ENCODE peak calls at places on chromosomes 4 and X, in five cellular contexts. F, U, X, E and T are unnamed samples.

GRCh38 chr4:77141964-77142641 is 14.9 kb upstream of the CCNG2 start:
- DNase-seq in X (no peak), F (no peak), E (no peak), U (no peak), T (no peak)

GRCh38 chrX:12874599-12874998 is 7.7 kb downstream of the TLR7 start:
- DNase-seq in X (no peak), F (no peak), E (no peak), U (no peak), T (no peak)

GRCh38 chr4:68021185-68021584 is 57.9 kb upstream of the TMPRSS11A start:
- DNase-seq in X (no peak), U (no peak), E (no peak), F (no peak), T (peak)

GRCh38 chrX:21875013-21875412 is 19.2 kb downstream of the YY2 start:
- DNase-seq in U (no peak), F (no peak), X (no peak), E (no peak), T (no peak)

GRCh38 chrX:2188316-2188715 is 312.5 kb downstream of the DHRSX start:
- DNase-seq in X (no peak), E (peak), U (peak), F (no peak), T (no peak)

GRCh38 chr4:88195666-88196365 is 37.4 kb upstream of the ABCG2 start:
- DNase-seq in U (no peak), E (peak), F (no peak), X (peak), T (peak)

GRCh38 chr4:38803833-38804653 is 548 bp downstream of the TLR1 start:
- DNase-seq in E (no peak), F (peak), X (no peak), U (no peak), T (no peak)

GRCh38 chr4:130210871-130211270 is 1114.9 kb downstream of the C4orf33 start:
- DNase-seq in X (no peak), U (no peak), E (no peak), F (no peak), T (no peak)

GRCh38 chr4:169485084-169485483 is 127.3 kb downstream of the NEK1 start:
- DNase-seq in U (no peak), X (no peak), F (no peak), E (no peak), T (no peak)

GRCh38 chr4:123398151-123398802 is 1.7 kb downstream of the SPRY1 start:
- DNase-seq in F (no peak), X (peak), U (peak), E (peak), T (peak)

GRCh38 chr4:12615822-12616221 is 868.3 kb downstream of the RAB28 start:
- DNase-seq in U (no peak), E (no peak), F (no peak), X (no peak), T (no peak)

GRCh38 chr4:72505314-72505744 is 63.7 kb downstream of the ADAMTS3 start:
- DNase-seq in F (no peak), U (peak), E (peak), X (no peak), T (peak)

GRCh38 chrX:116435597-116435996 is 809 bp upstream of the SLC6A14 start:
- DNase-seq in E (no peak), U (no peak), F (no peak), X (no peak), T (no peak)

GRCh38 chr4:1726146-1726934 is 5.0 kb downstream of the TACC3 start:
- DNase-seq in E (peak), F (peak), X (peak), U (peak), T (peak)

GRCh38 chr4:121358473-121358872 is 22.3 kb downstream of the QRFPR start:
- DNase-seq in F (no peak), X (no peak), E (peak), U (no peak), T (no peak)

GRCh38 chr4:15659768-15660394 is 4.7 kb upstream of the FBXL5 start:
- DNase-seq in E (peak), U (no peak), F (no peak), X (no peak), T (no peak)

GRCh38 chr4:56817840-56818491 is 3.5 kb downstream of the SPINK2 start:
- DNase-seq in X (no peak), F (peak), E (no peak), U (no peak), T (no peak)

GRCh38 chrX:103716967-103717366 is 6.3 kb downstream of the TMEM31 start:
- DNase-seq in E (peak), U (no peak), F (no peak), X (peak), T (no peak)

GRCh38 chr4:77174426-77174825 is 17.4 kb downstream of the CCNG2 start:
- DNase-seq in U (no peak), F (no peak), X (no peak), E (no peak), T (no peak)

GRCh38 chrX:115894087-115894486 is 276.5 kb upstream of the AGTR2 start:
- DNase-seq in F (peak), U (no peak), E (no peak), X (peak), T (no peak)

GRCh38 chr4:3114377-3114776 is 39.9 kb downstream of the HTT start:
- DNase-seq in E (no peak), U (no peak), X (no peak), F (no peak), T (no peak)

GRCh38 chr4:4860381-4860802 is 927 bp downstream of the MSX1 start:
- DNase-seq in F (no peak), U (no peak), E (peak), X (no peak), T (no peak)

GRCh38 chr4:174352405-174352804 is 68.7 kb downstream of the CEP44 start:
- DNase-seq in X (no peak), F (no peak), U (no peak), E (no peak), T (no peak)

GRCh38 chr4:26802790-26803189 is 57.9 kb upstream of the STIM2 start:
- DNase-seq in E (no peak), F (no peak), X (no peak), U (no peak), T (no peak)

GRCh38 chr4:85928775-85929585 is 430.9 kb downstream of the MAPK10 start:
- DNase-seq in F (peak), U (no peak), X (no peak), E (peak), T (peak)

GRCh38 chr4:38620527-38620926 is 43.5 kb upstream of the KLF3 start:
- DNase-seq in F (no peak), U (no peak), X (no peak), E (no peak), T (no peak)

GRCh38 chrX:123084797-123085196 is 99.3 kb upstream of the GRIA3 start:
- DNase-seq in X (no peak), E (no peak), U (no peak), F (no peak), T (no peak)

GRCh38 chr4:123505457-123506310 is 109.1 kb downstream of the SPRY1 start:
- DNase-seq in F (no peak), E (peak), U (peak), X (peak), T (peak)

GRCh38 chr4:76305971-76306881 is at the start of gene STBD1:
- DNase-seq in F (no peak), X (peak), E (peak), U (peak), T (peak)

GRCh38 chr4:26406346-26406975 is 83.8 kb downstream of the CCKAR start:
- DNase-seq in X (no peak), E (no peak), U (no peak), F (no peak), T (no peak)

GRCh38 chr4:31160146-31160545 is 440.0 kb downstream of the PCDH7 start:
- DNase-seq in U (no peak), X (no peak), E (no peak), F (no peak), T (no peak)

GRCh38 chrX:135480076-135480475 is 40.4 kb upstream of the INTS6L start:
- DNase-seq in F (no peak), X (no peak), U (no peak), E (no peak), T (no peak)

GRCh38 chr4:153023692-153024394 is 87.7 kb downstream of the FHDC1 start:
- DNase-seq in F (no peak), U (no peak), X (peak), E (no peak), T (no peak)

GRCh38 chr4:147019061-147019460 is 73.4 kb upstream of the TTC29 start:
- DNase-seq in E (peak), X (peak), U (peak), F (no peak), T (peak)

GRCh38 chr4:2651998-2652397 is 104.1 kb downstream of the TNIP2 start:
- DNase-seq in E (no peak), U (no peak), X (no peak), F (no peak), T (no peak)

GRCh38 chr4:78691971-78692814 is 84.0 kb upstream of the BMP2K start:
- DNase-seq in X (no peak), U (no peak), E (peak), F (no peak), T (no peak)

GRCh38 chr4:185849543-185850185 is 37.7 kb upstream of the SORBS2 start:
- DNase-seq in X (no peak), U (no peak), F (no peak), E (no peak), T (no peak)

GRCh38 chr4:663046-663437 is 11.0 kb downstream of the ATP5ME start:
- DNase-seq in X (no peak), F (no peak), U (no peak), E (no peak), T (no peak)

GRCh38 chr4:664713-665231 is 9.3 kb downstream of the ATP5ME start:
- DNase-seq in U (no peak), E (no peak), F (no peak), X (no peak), T (no peak)

GRCh38 chr4:661856-662761 is 12.0 kb downstream of the ATP5ME start:
- DNase-seq in X (peak), F (no peak), E (no peak), U (no peak), T (no peak)

GRCh38 chr4:665381-665750 is 8.7 kb downstream of the ATP5ME start:
- DNase-seq in U (no peak), E (no peak), X (peak), F (no peak), T (no peak)

GRCh38 chr4:663438-664428 is 10.3 kb downstream of the ATP5ME start:
- DNase-seq in X (peak), E (peak), F (no peak), U (peak), T (no peak)
- TF ChIP-seq CTCF in X (no peak), E (peak), F (no peak), U (no peak), T (no peak)

GRCh38 chr4:59339631-59340030 is 1860.5 kb upstream of the ADGRL3 start:
- DNase-seq in X (no peak), E (no peak), F (no peak), U (no peak), T (no peak)
- TF ChIP-seq CTCF in X (no peak), E (no peak), F (no peak), U (no peak), T (no peak)

DNA sequence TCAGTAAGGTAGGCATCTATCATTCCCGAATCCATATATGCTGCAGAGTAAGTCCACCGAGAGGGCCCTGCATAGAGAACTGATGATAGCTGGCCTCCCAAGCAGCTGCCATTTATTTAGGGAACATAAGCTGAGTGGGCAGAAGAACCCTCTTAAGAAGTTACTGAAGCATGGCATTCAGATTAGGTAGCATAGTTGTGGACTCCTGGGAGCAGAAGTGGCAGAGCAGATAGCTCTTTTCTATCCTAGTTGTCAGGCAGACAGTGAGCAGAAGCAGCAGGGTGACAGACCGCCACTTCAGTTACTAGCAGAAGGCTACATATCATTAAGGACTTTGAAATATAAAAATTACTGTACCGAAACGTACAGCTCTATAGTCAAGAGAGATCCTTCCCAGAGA is 454.7 kb downstream of the PPP4R3C start:
- DNase-seq in U (no peak), E (no peak), X (no peak), F (no peak), T (no peak)
- TF ChIP-seq CTCF in U (no peak), E (no peak), X (no peak), F (no peak), T (no peak)

GRCh38 chrX:11770320-11770719 is 12.3 kb downstream of the MSL3 start:
- DNase-seq in X (peak), U (peak), F (peak), E (peak), T (peak)
- TF ChIP-seq CTCF in X (peak), U (peak), F (peak), E (peak), T (peak)

GRCh38 chr4:94375364-94375763 is 32.7 kb upstream of the HPGDS start:
- DNase-seq in X (no peak), F (no peak), U (no peak), E (no peak), T (no peak)
- TF ChIP-seq CTCF in X (no peak), F (no peak), U (no peak), E (no peak), T (no peak)

GRCh38 chrX:152600853-152601635 is 36.7 kb upstream of the GABRQ start:
- DNase-seq in X (no peak), F (no peak), E (no peak), U (peak), T (no peak)

GRCh38 chrX:152601848-152602616 is 35.7 kb upstream of the GABRQ start:
- DNase-seq in U (peak), F (no peak), E (no peak), X (no peak), T (peak)
- TF ChIP-seq CTCF in U (no peak), F (no peak), E (no peak), X (no peak), T (no peak)

GRCh38 chrX:8364369-8365141 is 100.1 kb upstream of the VCX3B start:
- DNase-seq in F (no peak), X (no peak), U (peak), E (peak), T (no peak)
- TF ChIP-seq CTCF in F (peak), X (no peak), U (peak), E (peak), T (no peak)

DNA sequence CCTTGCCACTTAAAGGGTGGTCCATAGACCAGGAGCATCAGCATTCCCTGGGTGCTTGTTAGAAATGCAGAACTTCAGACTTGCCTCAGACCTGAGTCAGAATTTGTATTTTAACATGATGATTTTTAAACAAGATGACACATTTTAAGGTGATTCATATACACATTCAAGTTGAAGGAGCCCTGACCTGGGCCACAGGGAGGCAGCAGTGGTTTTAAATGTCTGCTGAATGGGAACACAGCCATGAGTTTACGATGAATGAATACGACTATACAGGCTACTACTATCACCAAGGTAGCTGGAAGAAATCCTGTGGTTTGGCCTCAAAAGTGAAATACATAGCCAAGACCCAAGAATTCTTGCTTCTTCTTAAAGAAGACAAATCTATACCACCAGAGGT is 2.9 kb downstream of the HDAC8 start:
- DNase-seq in X (no peak), E (no peak), U (no peak), F (no peak), T (no peak)
- TF ChIP-seq CTCF in X (no peak), E (no peak), U (no peak), F (no peak), T (no peak)

GRCh38 chrX:96684339-96685204 is at the start of gene DIAPH2:
- DNase-seq in X (peak), F (peak), U (peak), E (peak), T (peak)
- TF ChIP-seq CTCF in X (peak), F (no peak), U (no peak), E (no peak), T (no peak)

DNA sequence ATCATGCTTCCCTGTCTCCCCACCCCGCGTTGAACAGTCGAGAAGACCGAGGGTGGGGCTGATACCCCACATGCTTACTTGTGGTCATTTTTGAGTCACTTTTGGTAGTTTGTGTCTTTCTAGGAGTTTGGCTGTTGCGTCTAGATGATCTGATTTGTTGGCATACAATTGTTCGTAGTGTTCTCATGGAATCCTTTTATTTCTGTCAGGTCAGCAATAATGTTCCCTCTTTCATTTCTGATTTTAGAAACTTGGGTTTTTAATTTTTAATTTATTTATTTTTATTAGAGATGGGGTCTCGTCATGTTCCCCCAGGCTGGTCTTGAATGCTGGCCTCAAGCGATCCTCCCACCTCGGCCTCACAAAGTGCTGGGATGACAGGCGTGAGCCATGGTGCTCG is 30.9 kb downstream of the SH3TC1 start:
- DNase-seq in E (no peak), U (no peak), X (no peak), F (no peak), T (no peak)
- TF ChIP-seq CTCF in E (no peak), U (no peak), X (no peak), F (no peak), T (no peak)